ENCODE peak calls at places on chromosomes 7 and 10, in eight cellular contexts. E is AG04450, Z is ascending aorta, C is Karpas-422, S is osteoblast, Y is fibroblast of lung, K is heart right ventricle, X is sigmoid colon. I is an unnamed sample.

GRCh38 chr7:3164363-3164762 is 120.7 kb upstream of the CARD11 start:
- DNase-seq in E (no peak), Z (no peak), C (no peak), S (no peak), Y (no peak), K (no peak), X (no peak), I (no peak)

GRCh38 chr7:158723714-158724385 is 19.2 kb upstream of the NCAPG2 start:
- DNase-seq in E (no peak), Z (peak; percentile 60), C (no peak), S (no peak), Y (no peak), K (no peak), X (no peak), I (no peak)

GRCh38 chr7:16187131-16187530 is 234.2 kb downstream of the CRPPA start:
- DNase-seq in E (no peak), Z (no peak), C (no peak), S (no peak), Y (no peak), K (no peak), X (no peak), I (no peak)

GRCh38 chr7:17829001-17829400 is 111.3 kb downstream of the SNX13 start:
- DNase-seq in E (no peak), Z (no peak), C (no peak), S (no peak), Y (no peak), K (no peak), X (no peak), I (no peak)

GRCh38 chr7:102253973-102254370 is 32.7 kb upstream of the SH2B2 start:
- DNase-seq in E (no peak), Z (no peak), C (no peak), S (no peak), Y (no peak), K (no peak), X (no peak), I (no peak)

GRCh38 chr10:34049887-34050286 is 715.4 kb upstream of the NRP1 start:
- DNase-seq in E (peak; percentile 26), Z (no peak), C (no peak), S (peak; percentile 86), Y (peak; percentile 21), K (no peak), X (no peak), I (no peak)

GRCh38 chr10:48708144-48708543 is 23.5 kb downstream of the WDFY4 start:
- DNase-seq in E (no peak), Z (no peak), C (no peak), S (no peak), Y (no peak), K (no peak), X (no peak), I (no peak)

GRCh38 chr10:26044123-26044749 is 110.2 kb downstream of the MYO3A start:
- DNase-seq in E (no peak), Z (no peak), C (no peak), S (no peak), Y (no peak), K (no peak), X (no peak), I (no peak)

GRCh38 chr7:41574377-41574776 is 128.5 kb downstream of the INHBA start:
- DNase-seq in E (peak; percentile 44), Z (no peak), C (no peak), S (peak; percentile 31), Y (no peak), K (no peak), X (no peak), I (no peak)

GRCh38 chr10:103445767-103446567 is 6.2 kb downstream of the CALHM2 start:
- DNase-seq in E (no peak), Z (peak; percentile 95), C (no peak), S (peak; percentile 94), Y (peak; percentile 81), K (peak; percentile 82), X (peak; percentile 92), I (peak; percentile 20)

GRCh38 chr10:102280397-102281015 is 35.2 kb downstream of the GBF1 start:
- DNase-seq in E (no peak), Z (no peak), C (no peak), S (no peak), Y (peak; percentile 31), K (no peak), X (no peak), I (no peak)

GRCh38 chr7:44922351-44922694 is 37.0 kb upstream of the PURB start:
- DNase-seq in E (no peak), Z (no peak), C (no peak), S (no peak), Y (no peak), K (no peak), X (no peak), I (no peak)

GRCh38 chr7:2048531-2048930 is 184.2 kb downstream of the MAD1L1 start:
- DNase-seq in E (no peak), Z (no peak), C (no peak), S (peak; percentile 58), Y (no peak), K (no peak), X (peak; percentile 54), I (no peak)

GRCh38 chr10:114021135-114021534 is 22.5 kb upstream of the ADRB1 start:
- DNase-seq in E (no peak), Z (no peak), C (no peak), S (no peak), Y (no peak), K (no peak), X (no peak), I (no peak)

GRCh38 chr10:71211759-71212248 is 566 bp upstream of the UNC5B start:
- DNase-seq in E (no peak), Z (no peak), C (no peak), S (no peak), Y (no peak), K (no peak), X (no peak), I (peak; percentile 45)

GRCh38 chr10:71214641-71215160 is 2.3 kb downstream of the UNC5B start:
- DNase-seq in E (no peak), Z (peak; percentile 41), C (no peak), S (no peak), Y (no peak), K (no peak), X (no peak), I (peak; percentile 19)

GRCh38 chr10:71212249-71213126 is at the start of gene UNC5B:
- DNase-seq in E (peak; percentile 48), Z (peak; percentile 93), C (peak; percentile 79), S (peak; percentile 96), Y (peak; percentile 90), K (peak; percentile 92), X (peak; percentile 94), I (peak; percentile 98)

GRCh38 chr10:71213127-71213616 is 802 bp downstream of the UNC5B start:
- DNase-seq in E (no peak), Z (peak; percentile 75), C (no peak), S (peak; percentile 94), Y (peak; percentile 79), K (peak; percentile 50), X (peak; percentile 84), I (peak; percentile 77)

DNA sequence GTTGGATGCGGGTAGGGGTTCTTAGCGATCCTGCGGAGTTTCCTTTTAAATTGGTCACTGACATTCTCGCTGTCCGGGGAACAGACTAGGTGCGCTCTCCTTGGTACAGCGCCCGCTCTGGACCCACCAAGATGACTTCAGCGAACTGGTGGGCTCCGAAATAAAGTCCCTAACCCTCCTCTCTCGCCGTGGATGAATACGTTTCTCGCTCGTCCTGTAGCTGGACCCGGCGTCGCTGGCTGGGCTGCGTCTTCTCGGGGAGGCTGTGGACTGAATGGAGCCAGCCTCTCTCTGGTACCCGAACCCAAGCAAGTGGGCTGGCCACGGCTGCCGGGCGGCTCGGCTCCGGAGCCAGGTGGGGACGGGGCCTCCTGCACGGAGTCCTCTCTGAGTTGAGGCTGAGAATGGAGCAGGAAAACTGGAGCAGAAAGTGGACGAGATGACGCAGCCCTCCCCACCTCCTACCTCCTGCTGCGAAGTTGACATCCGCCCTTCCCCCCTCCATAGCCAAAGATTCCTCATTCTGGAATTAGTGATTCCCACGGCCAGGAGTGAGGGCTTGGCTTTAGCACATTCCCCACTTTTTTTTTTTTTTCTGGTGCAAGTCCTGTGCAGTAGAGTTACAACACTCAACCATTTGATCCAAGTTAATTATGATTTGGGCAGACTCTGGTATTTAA is 1.5 kb downstream of the UNC5B start:
- DNase-seq in E (no peak), Z (peak; percentile 65), C (no peak), S (peak; percentile 98), Y (peak; percentile 81), K (no peak), X (no peak), I (peak; percentile 87)
- H3K27me3 ChIP-seq in E (peaks cover 22% of the 10 kb centered on the region), Z (no peaks in the 10 kb centered on the region), C (no peaks in the 10 kb centered on the region), S (peaks cover 27% of the 10 kb centered on the region), Y (peaks cover 19% of the 10 kb centered on the region), K (peaks cover 18% of the 10 kb centered on the region), X (peaks cover 17% of the 10 kb centered on the region), I (peaks cover 44% of the 10 kb centered on the region)

GRCh38 chr10:31942892-31943291 is 14.3 kb upstream of the ARHGAP12 start:
- DNase-seq in E (no peak), Z (no peak), C (no peak), S (no peak), Y (no peak), K (no peak), X (no peak), I (no peak)
- H3K4me3 ChIP-seq in E (no peak overlapping the region), Z (no peak overlapping the region), C (no peak overlapping the region), S (no peak overlapping the region), Y (no peak overlapping the region), K (no peak overlapping the region), X (no peak overlapping the region), I (no peak overlapping the region)

GRCh38 chr7:155486783-155487508 is 29.0 kb downstream of the EN2 start:
- DNase-seq in E (no peak), Z (peak; percentile 50), C (no peak), S (no peak), Y (no peak), K (no peak), X (no peak), I (no peak)

GRCh38 chr7:155483245-155483644 is 25.3 kb downstream of the EN2 start:
- DNase-seq in E (no peak), Z (peak; percentile 2), C (no peak), S (no peak), Y (no peak), K (no peak), X (no peak), I (no peak)

GRCh38 chr7:155483868-155484325 is 26.0 kb downstream of the EN2 start:
- DNase-seq in E (no peak), Z (peak; percentile 27), C (no peak), S (no peak), Y (no peak), K (no peak), X (no peak), I (no peak)

GRCh38 chr7:155482511-155483183 is 24.7 kb downstream of the EN2 start:
- DNase-seq in E (no peak), Z (peak; percentile 40), C (no peak), S (no peak), Y (no peak), K (no peak), X (no peak), I (no peak)

GRCh38 chr7:155484483-155485399 is 26.8 kb downstream of the EN2 start:
- DNase-seq in E (no peak), Z (peak; percentile 54), C (no peak), S (no peak), Y (no peak), K (no peak), X (no peak), I (no peak)
- H3K27me3 ChIP-seq in E (peaks cover 2% of the 10 kb centered on the region), Z (no peaks in the 10 kb centered on the region), C (no peaks in the 10 kb centered on the region), S (no peaks in the 10 kb centered on the region), Y (no peaks in the 10 kb centered on the region), K (peaks cover 85% of the 10 kb centered on the region), X (peaks cover 32% of the 10 kb centered on the region), I (peaks cover 31% of the 10 kb centered on the region)

DNA sequence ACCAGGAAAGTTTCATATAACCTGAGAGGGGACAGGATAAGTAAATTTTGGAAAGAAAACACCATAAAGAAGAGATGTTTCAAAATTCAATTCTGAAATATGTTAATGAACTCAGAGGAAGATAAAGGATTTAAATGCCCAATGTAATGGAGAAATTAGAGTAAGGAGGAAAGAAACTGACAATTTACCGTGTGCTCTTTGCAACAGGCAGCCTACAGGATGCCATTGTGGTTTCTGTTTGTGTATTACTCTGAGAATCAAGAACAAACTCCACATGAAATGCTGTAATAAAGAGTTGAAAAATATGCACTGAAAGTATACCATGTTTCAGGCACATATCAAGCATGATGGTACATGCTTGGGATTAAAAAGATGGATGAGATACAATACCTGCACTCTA is 44.8 kb upstream of the GLCCI1 start:
- DNase-seq in E (no peak), Z (no peak), C (no peak), S (no peak), Y (no peak), K (no peak), X (no peak), I (no peak)
- H3K4me3 ChIP-seq in E (no peak overlapping the region), Z (no peak overlapping the region), C (no peak overlapping the region), S (no peak overlapping the region), Y (no peak overlapping the region), K (no peak overlapping the region), X (no peak overlapping the region), I (no peak overlapping the region)